ENCODE peak calls at places on chromosomes 12 and 14, in seven cellular contexts. I, V, O, U, W, L and G are unnamed samples.

GRCh38 chr12:3354586-3354985 is 136.4 kb upstream of the PRMT8 start:
- ATAC-seq in I (no peak), V (no peak), O (peak), U (no peak), W (no peak), L (no peak), G (no peak)

GRCh38 chr14:89586258-89587127 is 169.5 kb upstream of the FOXN3 start:
- ATAC-seq in I (peak), V (peak), O (no peak), U (peak), W (no peak), L (no peak), G (no peak)

GRCh38 chr14:90276627-90277367 is 20.4 kb downstream of the PSMC1 start:
- ATAC-seq in I (no peak), V (no peak), O (peak), U (no peak), W (no peak), L (peak), G (peak)

GRCh38 chr12:3445127-3445978 is 45.6 kb upstream of the PRMT8 start:
- ATAC-seq in I (no peak), V (no peak), O (peak), U (no peak), W (no peak), L (no peak), G (no peak)

GRCh38 chr12:50934371-50934851 is 17.9 kb upstream of the HIGD1C start:
- ATAC-seq in I (peak), V (no peak), O (peak), U (no peak), W (no peak), L (no peak), G (peak)

GRCh38 chr12:45718306-45718705 is 11.2 kb upstream of the ARID2 start:
- ATAC-seq in I (no peak), V (no peak), O (no peak), U (no peak), W (peak), L (no peak), G (peak)

GRCh38 chr12:53325539-53326061 is 4.2 kb upstream of the AAAS start:
- ATAC-seq in I (no peak), V (no peak), O (peak), U (no peak), W (no peak), L (no peak), G (no peak)

GRCh38 chr14:96352708-96353107 is 10.4 kb downstream of the ATG2B start:
- ATAC-seq in I (no peak), V (no peak), O (no peak), U (no peak), W (no peak), L (no peak), G (no peak)

GRCh38 chr14:38770245-38770644 is 332.8 kb downstream of the SEC23A start:
- ATAC-seq in I (no peak), V (no peak), O (no peak), U (no peak), W (no peak), L (no peak), G (no peak)

GRCh38 chr14:50961606-50962259 is 17.4 kb upstream of the PYGL start:
- ATAC-seq in I (no peak), V (no peak), O (peak), U (no peak), W (no peak), L (no peak), G (peak)

GRCh38 chr14:65346895-65347294 is 65.6 kb upstream of the FUT8 start:
- ATAC-seq in I (peak), V (no peak), O (peak), U (no peak), W (peak), L (peak), G (peak)

GRCh38 chr12:108516511-108517275 is 1.6 kb downstream of the FICD start:
- ATAC-seq in I (no peak), V (no peak), O (no peak), U (no peak), W (peak), L (no peak), G (no peak)

GRCh38 chr14:52267501-52268190 is at the start of gene PTGDR:
- ATAC-seq in I (peak), V (peak), O (peak), U (peak), W (no peak), L (no peak), G (peak)

GRCh38 chr14:68741481-68741799 is 51.4 kb downstream of the ZFP36L1 start:
- ATAC-seq in I (no peak), V (no peak), O (no peak), U (no peak), W (no peak), L (no peak), G (no peak)

GRCh38 chr12:22318122-22318737 is 16.3 kb downstream of the ST8SIA1 start:
- ATAC-seq in I (no peak), V (no peak), O (no peak), U (no peak), W (no peak), L (no peak), G (no peak)

GRCh38 chr14:88252536-88252935 is 70.5 kb downstream of the KCNK10 start:
- ATAC-seq in I (no peak), V (no peak), O (no peak), U (no peak), W (no peak), L (no peak), G (peak)

GRCh38 chr14:96170961-96171592 is 33.6 kb upstream of the BDKRB2 start:
- ATAC-seq in I (no peak), V (no peak), O (no peak), U (no peak), W (no peak), L (no peak), G (no peak)

GRCh38 chr14:22798528-22798927 is 16.7 kb downstream of the SLC7A7 start:
- ATAC-seq in I (no peak), V (no peak), O (peak), U (no peak), W (no peak), L (no peak), G (no peak)